ENCODE peak calls at places on chromosomes 4 and X, in five cellular contexts. J, O, B, S and D are unnamed samples.

GRCh38 chrX:79140731-79141130 is 3.8 kb upstream of the GPR174 start:
- DNase-seq in J (no peak), O (no peak), B (no peak), S (no peak), D (no peak)

GRCh38 chrX:71637848-71638247 is 19.5 kb upstream of the CXCR3 start:
- DNase-seq in J (no peak), O (peak; percentile 70), B (peak; percentile 34), S (no peak), D (no peak)

GRCh38 chr4:85825937-85826678 is 351.2 kb downstream of the ARHGAP24 start:
- DNase-seq in J (peak; percentile 50), O (peak; percentile 66), B (peak; percentile 91), S (no peak), D (no peak)

GRCh38 chr4:26839016-26839415 is 21.6 kb upstream of the STIM2 start:
- DNase-seq in J (no peak), O (peak; percentile 12), B (no peak), S (no peak), D (no peak)

GRCh38 chr4:188959424-188959823 is 820.2 kb downstream of the TRIML1 start:
- DNase-seq in J (no peak), O (no peak), B (no peak), S (no peak), D (no peak)

GRCh38 chrX:443676-444210 is 57.0 kb upstream of the PPP2R3B start:
- DNase-seq in J (no peak), O (no peak), B (no peak), S (no peak), D (no peak)

GRCh38 chr4:7697821-7698220 is 241.8 kb downstream of the AFAP1 start:
- DNase-seq in J (no peak), O (no peak), B (no peak), S (no peak), D (no peak)

GRCh38 chr4:141501395-141501794 is 135.0 kb upstream of the IL15 start:
- DNase-seq in J (no peak), O (no peak), B (no peak), S (no peak), D (no peak)

GRCh38 chr4:176902710-176903323 is 110.1 kb upstream of the VEGFC start:
- DNase-seq in J (peak; percentile 38), O (peak; percentile 95), B (peak; percentile 90), S (no peak), D (no peak)

GRCh38 chr4:13912436-13912835 is 284.9 kb upstream of the BOD1L1 start:
- DNase-seq in J (no peak), O (no peak), B (no peak), S (no peak), D (no peak)

GRCh38 chr4:76614589-76614988 is 179.6 kb downstream of the SHROOM3 start:
- DNase-seq in J (no peak), O (no peak), B (no peak), S (no peak), D (no peak)

GRCh38 chr4:152696764-152697250 is 17.0 kb upstream of the TMEM154 start:
- DNase-seq in J (no peak), O (peak; percentile 85), B (peak; percentile 83), S (peak; percentile 57), D (no peak)

GRCh38 chrX:52988985-52989917 is 30.9 kb upstream of the FAM156A start:
- DNase-seq in J (no peak), O (peak; percentile 50), B (peak; percentile 38), S (no peak), D (no peak)

GRCh38 chrX:40171513-40172168 is 73.9 kb upstream of the BCOR start:
- DNase-seq in J (peak; percentile 58), O (peak; percentile 66), B (peak; percentile 44), S (no peak), D (no peak)

GRCh38 chr4:5897674-5898073 is 4.8 kb upstream of the CRMP1 start:
- DNase-seq in J (no peak), O (no peak), B (no peak), S (no peak), D (no peak)

GRCh38 chrX:137479394-137479793 is 86.5 kb upstream of the ZIC3 start:
- DNase-seq in J (no peak), O (no peak), B (no peak), S (no peak), D (no peak)

GRCh38 chrX:46665232-46666162 is 91.9 kb downstream of the CHST7 start:
- DNase-seq in J (no peak), O (peak; percentile 64), B (peak; percentile 37), S (no peak), D (no peak)

GRCh38 chrX:96889726-96890125 is 6.0 kb downstream of the RPA4 start:
- DNase-seq in J (no peak), O (no peak), B (peak; percentile 0), S (no peak), D (no peak)

GRCh38 chrX:3161686-3162085 is 120.4 kb downstream of the ARSF start:
- DNase-seq in J (peak; percentile 7), O (peak; percentile 46), B (peak; percentile 55), S (no peak), D (no peak)

GRCh38 chr4:156795727-156796126 is 175.9 kb downstream of the PDGFC start:
- DNase-seq in J (no peak), O (no peak), B (no peak), S (no peak), D (no peak)

GRCh38 chr4:183129125-183129524 is 30.1 kb downstream of the WWC2 start:
- DNase-seq in J (no peak), O (no peak), B (no peak), S (no peak), D (no peak)

GRCh38 chr4:158094413-158095110 is 78.3 kb downstream of the GASK1B start:
- DNase-seq in J (no peak), O (peak; percentile 79), B (peak; percentile 89), S (no peak), D (no peak)

GRCh38 chrX:70476166-70476933 is 31.7 kb downstream of the DLG3 start:
- DNase-seq in J (no peak), O (no peak), B (no peak), S (no peak), D (no peak)

GRCh38 chr4:95363579-95363965 is 185.2 kb downstream of the UNC5C start:
- DNase-seq in J (no peak), O (no peak), B (peak; percentile 1), S (no peak), D (no peak)

GRCh38 chr4:101695176-101695575 is 95.4 kb upstream of the BANK1 start:
- DNase-seq in J (peak; percentile 3), O (peak; percentile 2), B (peak; percentile 22), S (no peak), D (no peak)

GRCh38 chrX:152735860-152736511 is 2.4 kb downstream of the MAGEA12 start:
- DNase-seq in J (no peak), O (no peak), B (no peak), S (no peak), D (no peak)

GRCh38 chrX:91435465-91435864 is 826 bp downstream of the PABPC5 start:
- DNase-seq in J (peak; percentile 2), O (no peak), B (no peak), S (no peak), D (no peak)

GRCh38 chr4:163404570-163404969 is 60.9 kb downstream of the NPY5R start:
- DNase-seq in J (no peak), O (peak; percentile 10), B (no peak), S (no peak), D (no peak)

GRCh38 chrX:8672176-8672575 is 59.8 kb downstream of the ANOS1 start:
- DNase-seq in J (no peak), O (peak; percentile 4), B (no peak), S (no peak), D (no peak)

GRCh38 chr4:52904421-52904820 is 42.3 kb downstream of the RASL11B start:
- DNase-seq in J (peak; percentile 18), O (no peak), B (no peak), S (no peak), D (no peak)

GRCh38 chr4:152697284-152698011 is 17.7 kb upstream of the TMEM154 start:
- DNase-seq in J (no peak), O (no peak), B (no peak), S (no peak), D (no peak)

GRCh38 chr4:145763399-145763798 is 83.5 kb downstream of the C4orf51 start:
- DNase-seq in J (no peak), O (no peak), B (no peak), S (no peak), D (no peak)

GRCh38 chrX:133983974-133984578 is 1.3 kb downstream of the GPC3 start:
- DNase-seq in J (no peak), O (no peak), B (no peak), S (no peak), D (no peak)

GRCh38 chr4:122889726-122890125 is 32.7 kb downstream of the NUDT6 start:
- DNase-seq in J (no peak), O (no peak), B (no peak), S (no peak), D (no peak)

GRCh38 chr4:36471903-36472302 is 190.5 kb downstream of the DTHD1 start:
- DNase-seq in J (no peak), O (no peak), B (no peak), S (no peak), D (no peak)

GRCh38 chrX:46311581-46312120 is 233.6 kb downstream of the ZNF674 start:
- DNase-seq in J (no peak), O (no peak), B (no peak), S (no peak), D (no peak)

GRCh38 chr4:7750508-7750907 is 189.2 kb downstream of the AFAP1 start:
- DNase-seq in J (no peak), O (no peak), B (no peak), S (no peak), D (no peak)

GRCh38 chr4:159762672-159763071 is 659.8 kb downstream of the RAPGEF2 start:
- DNase-seq in J (no peak), O (no peak), B (no peak), S (no peak), D (no peak)